ENCODE peak calls at places on chromosomes 12 and 14, in five cellular contexts. P, A, X, W and Y are unnamed samples.

GRCh38 chr14:100222219-100223093 is 16.5 kb upstream of the YY1 start:
- DNase-seq in P (no peak), X (no peak), W (no peak), A (no peak), Y (no peak)

GRCh38 chr12:120495189-120495722 is 657 bp upstream of the DYNLL1 start:
- DNase-seq in A (peak; percentile 8), X (no peak), P (no peak), W (no peak), Y (no peak)

GRCh38 chr12:88844426-88844825 is 264.2 kb upstream of the KITLG start:
- DNase-seq in P (no peak), A (no peak), X (no peak), W (no peak), Y (no peak)

GRCh38 chr12:67981236-67982164 is 7.7 kb upstream of the IFNG-AS1 start:
- DNase-seq in W (no peak), A (peak; percentile 63), X (no peak), P (no peak), Y (no peak)

GRCh38 chr12:10205251-10205807 is 7.3 kb upstream of the GABARAPL1 start:
- DNase-seq in P (no peak), X (no peak), W (no peak), A (peak; percentile 64), Y (no peak)

GRCh38 chr12:16076553-16076952 is 165.4 kb downstream of the DERA start:
- DNase-seq in P (no peak), W (no peak), A (peak; percentile 14), X (no peak), Y (no peak)

GRCh38 chr12:58583541-58583940 is 336.8 kb downstream of the LRIG3 start:
- DNase-seq in X (no peak), W (no peak), A (peak; percentile 61), P (no peak), Y (no peak)

GRCh38 chr14:24279301-24280186 is 8.1 kb upstream of the RABGGTA start:
- DNase-seq in X (no peak), W (peak; percentile 66), A (no peak), P (no peak), Y (no peak)

GRCh38 chr14:67166450-67166853 is 22.8 kb upstream of the GARIN2 start:
- DNase-seq in A (peak; percentile 68), W (peak; percentile 24), P (no peak), X (no peak), Y (no peak)

GRCh38 chr12:68106160-68106559 is 53.4 kb downstream of the IFNG start:
- DNase-seq in X (no peak), A (peak; percentile 4), W (no peak), P (no peak), Y (no peak)

GRCh38 chr12:18737819-18738218 is at the start of the genes CAPZA3 and PLCZ1:
- DNase-seq in P (no peak), W (no peak), A (no peak), X (no peak), Y (no peak)

GRCh38 chr12:56337753-56338221 is 897 bp upstream of the IL23A start:
- DNase-seq in X (no peak), P (no peak), W (no peak), A (peak; percentile 29), Y (no peak)

GRCh38 chr12:92905811-92906554 is 23.1 kb downstream of the EEA1 start:
- DNase-seq in X (no peak), P (no peak), A (no peak), W (no peak), Y (no peak)

GRCh38 chr14:77950371-77950770 is 150.5 kb downstream of the ADCK1 start:
- DNase-seq in W (no peak), A (no peak), P (no peak), X (no peak), Y (no peak)

GRCh38 chr12:93379432-93380308 is 1.9 kb downstream of the NUDT4 start:
- DNase-seq in W (no peak), P (no peak), A (peak; percentile 29), X (peak; percentile 40), Y (no peak)

GRCh38 chr14:68780358-68781160 is 12.3 kb downstream of the ZFP36L1 start:
- DNase-seq in P (no peak), W (no peak), X (peak; percentile 82), A (peak; percentile 72), Y (no peak)

DNA sequence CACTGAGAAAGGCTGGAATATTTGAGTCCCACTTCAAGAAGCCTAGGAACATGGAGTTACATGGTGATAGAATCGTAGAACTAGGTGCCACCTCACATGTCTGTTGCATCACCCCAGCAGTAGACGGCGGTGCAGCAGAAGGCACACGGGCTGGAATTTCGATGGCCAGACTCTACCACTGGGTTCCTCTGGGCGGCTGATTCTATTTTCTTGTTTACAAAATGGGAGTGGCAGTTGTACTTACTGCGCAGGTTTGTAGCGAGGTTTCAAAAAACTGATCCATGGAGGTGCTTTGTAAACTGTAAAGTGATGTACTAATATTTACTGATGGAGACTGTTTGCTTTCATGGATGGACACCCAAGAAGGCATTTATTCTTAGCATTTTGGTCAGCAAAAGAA is 45.7 kb downstream of the WDR20 start:
- DNase-seq in W (no peak), X (no peak), P (no peak), A (no peak), Y (no peak)
- TF ChIP-seq CTCF in W (no peak), X (no peak), P (no peak), A (no peak), Y (no peak)

DNA sequence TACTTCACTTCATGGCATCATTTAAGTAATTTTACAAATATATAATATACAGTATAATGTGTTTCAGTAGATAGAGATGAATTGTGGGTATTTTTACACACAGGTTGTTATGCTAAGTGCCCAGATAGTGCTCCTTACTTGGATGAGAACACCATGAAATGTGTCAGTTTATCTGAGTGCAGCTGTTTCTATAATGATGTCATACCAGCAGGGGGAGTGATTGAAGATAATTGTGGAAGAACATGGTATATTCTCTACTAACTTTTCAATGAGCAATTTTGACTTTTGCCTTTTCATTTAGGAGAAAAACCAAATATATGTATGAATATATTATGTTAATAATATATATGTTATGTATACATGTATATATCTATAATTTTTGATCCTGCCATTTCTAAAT is 221.6 kb downstream of the LRRK2 start:
- DNase-seq in P (no peak), A (peak; percentile 9), X (no peak), W (no peak), Y (no peak)
- TF ChIP-seq CTCF in P (peak; percentile 56), A (peak; percentile 43), X (no peak), W (no peak), Y (no peak)

GRCh38 chr12:23210573-23210972 is 585.6 kb downstream of the ETNK1 start:
- DNase-seq in P (no peak), X (no peak), W (no peak), A (no peak), Y (no peak)
- TF ChIP-seq CTCF in P (no peak), X (no peak), W (no peak), A (no peak), Y (no peak)

GRCh38 chr12:30824311-30824710 is 69.6 kb upstream of the CAPRIN2 start:
- DNase-seq in X (no peak), A (no peak), W (no peak), P (no peak), Y (no peak)

GRCh38 chr12:30820406-30820946 is 65.7 kb upstream of the CAPRIN2 start:
- DNase-seq in A (no peak), P (no peak), W (no peak), X (no peak), Y (no peak)

GRCh38 chr12:30823764-30824163 is 69.0 kb upstream of the CAPRIN2 start:
- DNase-seq in P (no peak), X (peak; percentile 40), A (no peak), W (no peak), Y (no peak)

GRCh38 chr12:30823140-30823669 is 68.5 kb upstream of the CAPRIN2 start:
- DNase-seq in A (no peak), W (peak; percentile 37), P (peak; percentile 73), X (peak; percentile 71), Y (peak; percentile 66)

DNA sequence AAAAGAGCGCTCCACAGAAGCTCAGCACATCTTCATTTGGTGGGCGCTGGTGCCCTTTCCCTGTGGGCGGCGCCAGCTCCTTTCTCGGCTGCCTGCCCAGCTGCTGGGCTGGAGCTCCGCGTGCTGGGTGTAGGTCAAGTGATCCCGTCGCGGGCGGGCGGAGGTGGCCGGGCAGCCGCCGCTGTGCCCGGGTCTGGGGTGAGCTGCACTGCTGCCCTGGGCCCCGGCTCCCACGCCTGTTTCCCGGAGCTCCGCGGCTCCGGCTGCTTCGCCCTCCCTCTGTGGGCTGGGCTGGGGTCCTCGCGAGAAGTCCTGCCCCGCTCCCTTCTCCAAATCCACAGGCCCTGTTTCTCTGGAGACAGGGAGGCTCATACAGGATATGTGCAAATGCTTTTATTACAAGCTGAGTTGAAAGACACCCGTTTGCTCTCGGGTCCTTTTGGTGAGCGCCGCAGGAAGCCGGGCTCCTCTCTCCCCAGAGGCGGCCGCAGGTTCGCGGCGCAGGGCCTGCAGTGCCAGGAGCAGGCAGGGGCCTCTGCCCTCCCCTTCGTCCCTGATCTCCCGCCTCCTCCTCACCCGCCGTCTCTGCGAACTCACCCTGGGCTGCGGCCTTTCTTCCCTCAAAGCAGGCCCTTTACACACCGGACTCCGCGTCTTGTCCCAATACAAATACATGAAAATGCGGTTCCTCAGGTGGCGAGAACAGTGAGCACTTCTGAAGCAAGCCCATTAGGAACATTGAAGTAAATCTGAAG is 67.8 kb upstream of the CAPRIN2 start:
- DNase-seq in W (no peak), X (peak; percentile 77), P (peak; percentile 74), A (peak; percentile 50), Y (peak; percentile 25)
- TF ChIP-seq CTCF in W (no peak), X (no peak), P (no peak), A (no peak), Y (no peak)

DNA sequence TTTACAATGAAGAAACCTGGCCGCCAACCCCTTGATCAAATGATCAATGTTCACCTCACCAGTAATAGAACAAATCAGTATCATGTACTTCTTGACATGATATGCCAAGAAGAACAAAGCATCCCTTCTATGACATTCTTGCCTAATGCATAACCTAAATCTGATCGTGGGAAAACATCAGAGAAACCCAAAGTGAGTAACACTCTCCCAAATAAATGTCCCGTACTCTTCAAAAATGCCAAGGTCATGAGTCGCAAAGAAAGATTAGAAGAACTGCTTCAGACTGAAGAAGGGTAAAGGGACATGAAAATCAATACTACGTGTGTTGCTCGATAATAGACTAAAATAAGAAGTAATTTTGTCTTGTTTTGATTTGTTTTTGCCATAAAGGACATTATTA is 11.4 kb upstream of the SLC25A3 start:
- DNase-seq in P (no peak), X (no peak), W (no peak), A (no peak), Y (no peak)
- TF ChIP-seq CTCF in P (no peak), X (no peak), W (no peak), A (no peak), Y (no peak)

DNA sequence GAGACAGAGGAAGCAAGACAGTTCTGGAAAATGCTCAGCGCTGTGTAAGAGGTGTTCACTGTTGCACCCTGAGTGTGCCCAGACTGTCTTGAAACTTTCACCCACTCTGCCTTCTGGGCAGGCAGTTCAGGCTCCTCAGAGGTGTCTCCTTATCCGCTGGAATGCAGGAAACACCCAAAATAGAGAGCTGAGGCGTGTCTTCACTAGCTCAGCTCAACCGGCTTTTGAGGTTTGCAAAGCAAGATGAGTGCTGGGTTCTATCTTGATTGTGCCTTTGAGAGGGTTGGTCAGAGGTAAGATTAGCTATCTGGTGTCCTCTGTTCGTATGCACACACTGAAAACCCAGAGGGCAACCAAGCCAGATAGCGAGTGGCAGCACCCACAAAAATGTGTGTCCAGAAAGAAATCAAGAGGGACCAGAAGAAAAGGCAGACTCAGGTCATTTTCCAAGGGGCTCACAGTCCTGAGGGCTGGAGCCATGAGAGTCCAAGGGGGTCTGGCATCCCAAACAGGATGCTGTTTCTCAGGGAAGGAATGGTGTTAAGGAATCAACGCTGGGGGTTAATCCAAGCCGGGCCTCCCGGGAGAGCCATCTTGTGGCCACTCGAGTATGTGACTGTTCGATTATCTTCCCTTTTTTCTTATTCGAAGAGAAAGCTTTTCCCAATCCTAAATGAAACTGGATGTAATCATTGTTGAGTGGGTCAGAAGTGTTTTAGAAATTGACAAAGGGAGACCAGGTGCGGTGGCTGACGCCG is 47.1 kb downstream of the TBX3 start:
- DNase-seq in W (no peak), X (no peak), A (peak; percentile 25), P (no peak), Y (no peak)
- TF ChIP-seq CTCF in W (no peak), X (no peak), A (peak; percentile 46), P (peak; percentile 49), Y (no peak)